ENCODE peak calls at places on chromosome 4, in seven cellular contexts. L is sigmoid colon, B is A549, D is prostate gland, U is lower leg skin, O is heart left ventricle, V is Peyer's patch. S is an unnamed sample.

GRCh38 chr4:101277661-101278060 is 69.7 kb downstream of the PPP3CA start:
- DNase-seq in D (no peak), V (no peak), B (no peak), U (no peak), L (no peak), O (no peak), S (no peak)

GRCh38 chr4:145012841-145013240 is 85.2 kb downstream of the ANAPC10 start:
- DNase-seq in B (no peak), V (no peak), U (no peak), O (peak), L (no peak), D (no peak), S (no peak)

GRCh38 chr4:182107931-182108330 is 135.3 kb upstream of the TENM3 start:
- DNase-seq in L (no peak), U (no peak), D (no peak), O (no peak), B (no peak), V (no peak), S (no peak)

GRCh38 chr4:139845481-139846093 is 180.0 kb downstream of the MGST2 start:
- DNase-seq in D (no peak), L (no peak), B (no peak), O (no peak), V (no peak), U (no peak), S (no peak)

GRCh38 chr4:48815483-48815882 is 15.4 kb upstream of the OCIAD1 start:
- DNase-seq in B (no peak), U (no peak), O (no peak), L (no peak), V (no peak), D (no peak), S (no peak)

GRCh38 chr4:108694423-108694822 is 44.0 kb downstream of the OSTC start:
- DNase-seq in L (no peak), V (no peak), U (no peak), B (no peak), O (no peak), D (no peak), S (no peak)

GRCh38 chr4:39029752-39030694 is 2.2 kb downstream of the TMEM156 start:
- DNase-seq in U (no peak), B (no peak), V (peak), O (no peak), L (no peak), D (no peak), S (no peak)

GRCh38 chr4:105060628-105061027 is 86.0 kb upstream of the TET2 start:
- DNase-seq in D (no peak), V (no peak), B (no peak), L (no peak), U (no peak), O (no peak), S (no peak)

GRCh38 chr4:153713840-153714239 is 29.8 kb downstream of the TLR2 start:
- DNase-seq in D (no peak), V (no peak), B (no peak), U (no peak), O (no peak), L (no peak), S (no peak)

GRCh38 chr4:176587920-176588319 is 204.8 kb downstream of the VEGFC start:
- DNase-seq in V (no peak), B (no peak), U (no peak), D (no peak), L (no peak), O (no peak), S (no peak)

GRCh38 chr4:184064877-184065276 is 152.8 kb downstream of the ENPP6 start:
- DNase-seq in V (no peak), D (no peak), O (no peak), L (no peak), U (no peak), B (no peak), S (peak)

GRCh38 chr4:39730067-39730466 is 32.1 kb downstream of the UBE2K start:
- DNase-seq in U (no peak), V (no peak), O (no peak), B (no peak), L (no peak), D (no peak), S (no peak)

GRCh38 chr4:7828926-7829325 is 110.7 kb downstream of the AFAP1 start:
- DNase-seq in U (no peak), L (peak), V (no peak), B (no peak), O (no peak), D (no peak), S (no peak)

GRCh38 chr4:138507527-138507926 is 265.4 kb upstream of the SLC7A11 start:
- DNase-seq in U (no peak), L (no peak), V (no peak), O (no peak), D (no peak), B (no peak), S (no peak)

GRCh38 chr4:152643153-152644035 is 36.4 kb downstream of the TMEM154 start:
- DNase-seq in V (peak), U (no peak), O (no peak), B (no peak), L (no peak), D (no peak), S (no peak)

GRCh38 chr4:3814026-3814570 is 47.9 kb downstream of the ADRA2C start:
- DNase-seq in O (no peak), B (no peak), D (no peak), V (no peak), U (no peak), L (no peak), S (no peak)

GRCh38 chr4:164700471-164700870 is 53.5 kb upstream of the SMIM31 start:
- DNase-seq in B (peak), V (no peak), L (no peak), O (no peak), D (peak), U (no peak), S (no peak)

GRCh38 chr4:3217266-3217665 is 31.7 kb upstream of the MSANTD1 start:
- DNase-seq in L (peak), D (no peak), V (no peak), O (no peak), B (no peak), U (no peak), S (no peak)

GRCh38 chr4:80461412-80461811 is 125.9 kb downstream of the CFAP299 start:
- DNase-seq in O (no peak), L (no peak), V (no peak), U (no peak), D (no peak), B (no peak), S (no peak)
- H3K4me3 ChIP-seq in O (no peak), L (no peak), V (no peak), U (no peak), D (no peak), B (no peak), S (no peak)

GRCh38 chr4:169070071-169070894 is 60.2 kb upstream of the CBR4 start:
- DNase-seq in O (peak), L (no peak), B (peak), D (peak), U (peak), V (no peak), S (peak)

GRCh38 chr4:169074117-169074516 is 64.1 kb upstream of the CBR4 start:
- DNase-seq in B (no peak), D (no peak), O (no peak), L (no peak), U (peak), V (no peak), S (no peak)

GRCh38 chr4:169068423-169068822 is 58.4 kb upstream of the CBR4 start:
- DNase-seq in B (no peak), D (no peak), L (no peak), U (no peak), O (no peak), V (no peak), S (no peak)

GRCh38 chr4:169071781-169072180 is 61.7 kb upstream of the CBR4 start:
- DNase-seq in O (no peak), D (no peak), U (peak), V (no peak), L (no peak), B (no peak), S (no peak)

GRCh38 chr4:169070895-169071218 is 60.8 kb upstream of the CBR4 start:
- DNase-seq in U (no peak), D (peak), L (no peak), B (peak), O (no peak), V (no peak), S (peak)
- TF ChIP-seq POLR2A in U (no peak), D (no peak), L (no peak), B (no peak), O (no peak), V (no peak), S (no peak)

DNA sequence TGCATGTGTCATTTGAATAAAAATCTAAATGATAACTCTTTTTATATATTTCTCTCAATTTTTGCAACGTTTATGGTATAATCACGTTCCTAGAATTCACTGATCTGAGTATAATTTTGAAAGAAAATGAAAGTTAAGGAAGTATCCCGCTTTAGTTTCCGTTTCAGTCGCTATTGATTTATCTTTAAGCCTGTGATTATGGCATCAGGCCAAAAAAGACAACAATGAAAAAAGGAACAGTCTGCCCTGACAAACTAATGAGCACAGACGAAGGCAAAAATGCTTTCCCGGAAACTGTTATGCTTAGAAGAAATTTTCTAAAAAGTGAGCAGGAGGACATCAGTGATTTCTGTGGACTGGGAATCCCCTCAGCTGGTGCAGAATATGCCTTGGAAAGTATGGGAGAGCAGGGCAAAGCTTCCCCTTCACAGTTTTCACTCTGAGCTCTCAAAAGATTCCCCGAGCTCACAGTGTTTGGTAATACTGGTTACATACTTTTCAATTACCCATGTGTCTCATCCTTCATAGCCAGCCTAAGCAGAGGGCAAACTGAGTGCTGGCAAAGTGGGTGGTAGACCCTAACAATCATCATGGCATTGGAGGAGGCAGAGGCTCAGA is 5.1 kb upstream of the CXCL10 start:
- DNase-seq in D (no peak), V (no peak), O (no peak), B (no peak), U (no peak), L (no peak), S (no peak)
- H3K4me3 ChIP-seq in D (peak), V (peak), O (no peak), B (no peak), U (no peak), L (no peak), S (no peak)

DNA sequence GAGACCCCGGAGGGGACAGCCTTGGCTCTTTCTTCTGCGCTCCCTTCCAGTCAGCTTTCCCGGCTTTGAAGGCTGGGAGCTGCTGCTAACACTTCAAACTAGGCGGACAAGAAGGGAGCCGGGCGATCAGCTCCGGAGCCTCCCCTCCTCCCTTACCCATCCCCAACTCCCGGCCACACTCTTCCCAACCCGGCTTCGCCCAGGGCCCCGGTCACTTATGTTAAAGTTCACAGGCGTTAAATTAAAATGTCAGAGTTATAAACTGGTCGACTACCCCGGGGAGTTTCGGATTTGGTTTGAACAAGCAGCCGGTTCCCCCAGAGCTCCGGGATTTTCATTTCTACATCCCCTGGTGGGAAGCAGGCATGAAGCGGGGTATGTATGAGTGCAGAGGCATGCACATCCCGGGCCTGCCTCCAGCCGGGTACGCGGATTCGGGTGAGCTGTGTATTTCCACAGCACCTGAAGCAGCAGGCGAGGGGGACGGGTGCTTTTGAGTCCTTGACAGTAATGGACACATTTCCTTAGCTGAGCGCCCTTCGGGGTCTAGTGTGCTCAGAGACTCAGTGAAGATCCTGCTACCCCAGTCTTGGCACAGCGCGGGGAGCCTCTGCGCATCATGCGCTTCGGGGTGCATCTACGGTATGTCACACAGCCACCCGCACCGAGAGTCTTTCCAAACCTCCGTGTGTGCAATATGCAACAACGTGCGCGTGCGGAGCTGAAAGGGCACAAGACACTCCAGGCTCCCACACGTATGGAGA is 883 bp downstream of the UNC5C start:
- DNase-seq in V (no peak), L (peak), U (no peak), B (no peak), O (no peak), D (peak), S (no peak)
- TF ChIP-seq POLR2A in V (no peak), L (no peak), U (no peak), B (no peak), O (no peak), D (no peak), S (no peak)

DNA sequence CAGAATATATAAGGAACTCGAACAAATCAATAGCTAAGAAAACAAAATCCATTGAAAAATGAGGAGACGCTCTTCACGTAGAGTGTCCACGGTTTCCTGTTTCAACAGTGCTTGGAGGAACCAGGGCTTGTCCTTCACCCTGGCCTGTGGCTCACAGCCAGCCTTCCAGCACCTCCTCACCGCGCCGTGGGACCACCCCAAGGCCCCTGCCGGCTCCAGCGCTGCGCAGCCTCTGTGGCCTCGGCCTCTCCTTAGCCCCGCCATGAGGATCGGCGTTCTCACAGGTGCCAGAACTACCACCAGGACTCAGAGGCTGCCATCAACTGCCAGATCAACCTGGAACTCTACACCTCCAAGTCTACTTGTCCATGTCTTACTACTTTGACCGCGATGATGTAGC is 52.5 kb upstream of the CTSO start:
- DNase-seq in V (no peak), L (no peak), O (no peak), U (no peak), B (no peak), D (no peak), S (no peak)
- H3K4me3 ChIP-seq in V (no peak), L (no peak), O (no peak), U (no peak), B (no peak), D (no peak), S (no peak)

GRCh38 chr4:1294891-1295290 is 5.2 kb downstream of the MAEA start:
- DNase-seq in O (no peak), B (no peak), L (peak), D (no peak), V (no peak), U (peak), S (no peak)
- TF ChIP-seq POLR2A in O (no peak), B (no peak), L (no peak), D (no peak), V (no peak), U (no peak), S (no peak)

DNA sequence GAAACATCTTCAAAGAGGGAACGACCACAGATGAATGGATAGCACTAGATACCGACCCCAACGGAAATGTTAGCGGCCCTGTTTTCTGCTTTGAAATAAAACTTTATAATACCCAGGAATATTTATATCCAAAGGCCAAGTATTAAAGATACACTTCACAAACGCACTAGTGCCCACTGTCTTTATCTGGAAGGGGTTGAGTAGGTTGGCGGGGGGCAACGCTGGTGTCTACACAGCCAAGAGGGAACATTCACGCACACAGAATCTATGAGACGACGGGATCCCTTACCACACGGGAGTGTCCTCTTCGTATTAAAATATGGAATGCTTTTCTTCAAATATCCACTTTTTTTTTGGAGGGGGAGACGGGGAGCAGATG is 3.3 kb downstream of the HAND2 start:
- DNase-seq in O (no peak), V (no peak), L (peak), B (no peak), D (no peak), U (no peak), S (no peak)
- H3K4me3 ChIP-seq in O (peak), V (no peak), L (peak), B (no peak), D (no peak), U (no peak), S (no peak)